ENCODE peak calls at places on chromosomes 7 and 10, in seven cellular contexts. One of them, this sample, is unnamed.

GRCh38 chr7:135770139-135770710 is 21.6 kb upstream of the FAM180A start:
- DNase-seq in endothelial cell of umbilical vein: no peak
- DNase-seq in A549: no peak
- DNase-seq in GM23338: no peak
- DNase-seq in body of pancreas: no peak
- DNase-seq in heart left ventricle: no peak
- DNase-seq in BE2C: no peak
- DNase-seq in this sample: no peak

GRCh38 chr10:132850246-132850645 is 64.3 kb upstream of the NKX6-2 start:
- DNase-seq in endothelial cell of umbilical vein: no peak
- DNase-seq in A549: no peak
- DNase-seq in GM23338: no peak
- DNase-seq in body of pancreas: no peak
- DNase-seq in heart left ventricle: no peak
- DNase-seq in BE2C: no peak
- DNase-seq in this sample: no peak

GRCh38 chr10:15280462-15280861 is 90.6 kb downstream of the FAM171A1 start:
- DNase-seq in endothelial cell of umbilical vein: no peak
- DNase-seq in A549: no peak
- DNase-seq in GM23338: no peak
- DNase-seq in body of pancreas: no peak
- DNase-seq in heart left ventricle: no peak
- DNase-seq in BE2C: no peak
- DNase-seq in this sample: no peak

GRCh38 chr10:49610735-49611165 is 640 bp downstream of the SLC18A3 start:
- DNase-seq in endothelial cell of umbilical vein: no peak
- DNase-seq in A549: no peak
- DNase-seq in GM23338: no peak
- DNase-seq in body of pancreas: no peak
- DNase-seq in heart left ventricle: no peak
- DNase-seq in BE2C: no peak
- DNase-seq in this sample: no peak

GRCh38 chr7:24826662-24827020 is 69.4 kb upstream of the GSDME start:
- DNase-seq in endothelial cell of umbilical vein: no peak
- DNase-seq in A549: no peak
- DNase-seq in GM23338: no peak
- DNase-seq in body of pancreas: no peak
- DNase-seq in heart left ventricle: no peak
- DNase-seq in BE2C: no peak
- DNase-seq in this sample: no peak

GRCh38 chr7:18151419-18151818 is 123.8 kb upstream of the PRPS1L1 start:
- DNase-seq in endothelial cell of umbilical vein: no peak
- DNase-seq in A549: peak; percentile 4
- DNase-seq in GM23338: no peak
- DNase-seq in body of pancreas: no peak
- DNase-seq in heart left ventricle: no peak
- DNase-seq in BE2C: no peak
- DNase-seq in this sample: no peak

GRCh38 chr7:143172354-143172753 is 10.9 kb upstream of the TAS2R39 start:
- DNase-seq in endothelial cell of umbilical vein: peak; percentile 5
- DNase-seq in A549: peak; percentile 29
- DNase-seq in GM23338: peak; percentile 6
- DNase-seq in body of pancreas: peak; percentile 79
- DNase-seq in heart left ventricle: no peak
- DNase-seq in BE2C: no peak
- DNase-seq in this sample: peak; percentile 68

GRCh38 chr7:55964802-55965470 is 551 bp downstream of the NIPSNAP2 start:
- DNase-seq in endothelial cell of umbilical vein: peak; percentile 56
- DNase-seq in A549: peak; percentile 69
- DNase-seq in GM23338: peak; percentile 76
- DNase-seq in body of pancreas: peak; percentile 84
- DNase-seq in heart left ventricle: peak; percentile 94
- DNase-seq in BE2C: peak; percentile 63
- DNase-seq in this sample: peak; percentile 81

GRCh38 chr10:69831231-69831855 is 29.6 kb downstream of the COL13A1 start:
- DNase-seq in endothelial cell of umbilical vein: no peak
- DNase-seq in A549: no peak
- DNase-seq in GM23338: no peak
- DNase-seq in body of pancreas: no peak
- DNase-seq in heart left ventricle: no peak
- DNase-seq in BE2C: no peak
- DNase-seq in this sample: no peak

GRCh38 chr10:84256510-84257342 is 11.9 kb downstream of the RGR start:
- DNase-seq in endothelial cell of umbilical vein: peak; percentile 46
- DNase-seq in A549: peak; percentile 67
- DNase-seq in GM23338: peak; percentile 95
- DNase-seq in body of pancreas: peak; percentile 41
- DNase-seq in heart left ventricle: peak; percentile 71
- DNase-seq in BE2C: peak; percentile 21
- DNase-seq in this sample: peak; percentile 41

GRCh38 chr7:47809387-47809786 is 138.9 kb downstream of the PKD1L1 start:
- DNase-seq in endothelial cell of umbilical vein: no peak
- DNase-seq in A549: no peak
- DNase-seq in GM23338: no peak
- DNase-seq in body of pancreas: peak; percentile 71
- DNase-seq in heart left ventricle: no peak
- DNase-seq in BE2C: no peak
- DNase-seq in this sample: no peak

GRCh38 chr10:30637881-30638467 is 8.4 kb upstream of the LYZL2 start:
- DNase-seq in endothelial cell of umbilical vein: peak; percentile 87
- DNase-seq in A549: peak; percentile 81
- DNase-seq in GM23338: no peak
- DNase-seq in body of pancreas: no peak
- DNase-seq in heart left ventricle: no peak
- DNase-seq in BE2C: no peak
- DNase-seq in this sample: no peak

GRCh38 chr10:55641601-55642000 is 719.5 kb downstream of the ZWINT start:
- DNase-seq in endothelial cell of umbilical vein: no peak
- DNase-seq in A549: no peak
- DNase-seq in GM23338: no peak
- DNase-seq in body of pancreas: no peak
- DNase-seq in heart left ventricle: no peak
- DNase-seq in BE2C: no peak
- DNase-seq in this sample: no peak

GRCh38 chr10:89029201-89029600 is 38.6 kb downstream of the FAS start:
- DNase-seq in endothelial cell of umbilical vein: no peak
- DNase-seq in A549: no peak
- DNase-seq in GM23338: no peak
- DNase-seq in body of pancreas: no peak
- DNase-seq in heart left ventricle: no peak
- DNase-seq in BE2C: no peak
- DNase-seq in this sample: no peak

GRCh38 chr10:77974396-77975074 is 48.0 kb upstream of the DLG5 start:
- DNase-seq in endothelial cell of umbilical vein: peak; percentile 18
- DNase-seq in A549: peak; percentile 71
- DNase-seq in GM23338: peak; percentile 94
- DNase-seq in body of pancreas: peak; percentile 30
- DNase-seq in heart left ventricle: no peak
- DNase-seq in BE2C: peak; percentile 33
- DNase-seq in this sample: no peak

GRCh38 chr7:31493714-31494181 is 20.1 kb upstream of the ITPRID1 start:
- DNase-seq in endothelial cell of umbilical vein: no peak
- DNase-seq in A549: no peak
- DNase-seq in GM23338: peak; percentile 43
- DNase-seq in body of pancreas: peak; percentile 13
- DNase-seq in heart left ventricle: no peak
- DNase-seq in BE2C: no peak
- DNase-seq in this sample: no peak

GRCh38 chr10:847868-848267 is 83.6 kb downstream of the LARP4B start:
- DNase-seq in endothelial cell of umbilical vein: no peak
- DNase-seq in A549: peak; percentile 16
- DNase-seq in GM23338: peak; percentile 43
- DNase-seq in body of pancreas: no peak
- DNase-seq in heart left ventricle: no peak
- DNase-seq in BE2C: no peak
- DNase-seq in this sample: no peak

GRCh38 chr7:50661345-50662058 is 96.3 kb upstream of the DDC start:
- DNase-seq in endothelial cell of umbilical vein: no peak
- DNase-seq in A549: no peak
- DNase-seq in GM23338: no peak
- DNase-seq in body of pancreas: no peak
- DNase-seq in heart left ventricle: no peak
- DNase-seq in BE2C: no peak
- DNase-seq in this sample: no peak

GRCh38 chr10:78578929-78579328 is 489.8 kb upstream of the ZMIZ1 start:
- DNase-seq in endothelial cell of umbilical vein: no peak
- DNase-seq in A549: no peak
- DNase-seq in GM23338: no peak
- DNase-seq in body of pancreas: no peak
- DNase-seq in heart left ventricle: no peak
- DNase-seq in BE2C: no peak
- DNase-seq in this sample: no peak

GRCh38 chr7:140404565-140405080 is 765 bp downstream of the RAB19 start:
- DNase-seq in endothelial cell of umbilical vein: no peak
- DNase-seq in A549: no peak
- DNase-seq in GM23338: no peak
- DNase-seq in body of pancreas: no peak
- DNase-seq in heart left ventricle: no peak
- DNase-seq in BE2C: no peak
- DNase-seq in this sample: no peak

GRCh38 chr10:114543456-114543855 is 114.6 kb downstream of the ABLIM1 start:
- DNase-seq in endothelial cell of umbilical vein: no peak
- DNase-seq in A549: no peak
- DNase-seq in GM23338: no peak
- DNase-seq in body of pancreas: no peak
- DNase-seq in heart left ventricle: no peak
- DNase-seq in BE2C: no peak
- DNase-seq in this sample: no peak

GRCh38 chr10:79127151-79127961 is 58.6 kb downstream of the ZMIZ1 start:
- DNase-seq in endothelial cell of umbilical vein: peak; percentile 67
- DNase-seq in A549: peak; percentile 95
- DNase-seq in GM23338: peak; percentile 57
- DNase-seq in body of pancreas: peak; percentile 94
- DNase-seq in heart left ventricle: peak; percentile 90
- DNase-seq in BE2C: peak; percentile 47
- DNase-seq in this sample: peak; percentile 47

GRCh38 chr7:52463341-52463740 is 572.1 kb upstream of the POM121L12 start:
- DNase-seq in endothelial cell of umbilical vein: peak; percentile 80
- DNase-seq in A549: no peak
- DNase-seq in GM23338: no peak
- DNase-seq in body of pancreas: no peak
- DNase-seq in heart left ventricle: no peak
- DNase-seq in BE2C: no peak
- DNase-seq in this sample: no peak

DNA sequence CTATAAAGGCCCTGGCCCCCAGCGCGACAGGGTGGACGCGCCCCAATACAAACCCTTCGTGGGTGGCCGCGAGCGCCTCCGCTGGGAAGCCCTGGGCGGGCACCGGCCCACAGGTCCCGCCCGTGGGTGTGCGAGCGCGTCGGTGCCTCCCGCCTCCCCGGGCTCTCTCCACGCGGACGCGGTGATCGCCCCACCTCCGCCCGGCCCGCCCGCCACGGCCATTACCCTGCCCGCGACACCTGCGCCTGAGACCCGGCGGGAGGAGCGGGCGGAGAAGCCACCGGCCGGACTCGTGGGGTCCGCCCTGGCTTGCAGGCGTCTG is 81.2 kb downstream of the PAX2 start:
- DNase-seq in endothelial cell of umbilical vein: no peak
- DNase-seq in A549: no peak
- DNase-seq in GM23338: no peak
- DNase-seq in body of pancreas: no peak
- DNase-seq in heart left ventricle: no peak
- DNase-seq in BE2C: no peak
- DNase-seq in this sample: no peak
- H3K4me3 ChIP-seq in endothelial cell of umbilical vein: no peak overlapping the region
- H3K4me3 ChIP-seq in A549: peak overlapping the region; percentile 50
- H3K4me3 ChIP-seq in GM23338: peak overlapping the region; percentile 52
- H3K4me3 ChIP-seq in body of pancreas: peak overlapping the region; percentile 16
- H3K4me3 ChIP-seq in heart left ventricle: peak overlapping the region; percentile 42
- H3K4me3 ChIP-seq in BE2C: peak overlapping the region; percentile 44
- H3K4me3 ChIP-seq in this sample: no peak overlapping the region

DNA sequence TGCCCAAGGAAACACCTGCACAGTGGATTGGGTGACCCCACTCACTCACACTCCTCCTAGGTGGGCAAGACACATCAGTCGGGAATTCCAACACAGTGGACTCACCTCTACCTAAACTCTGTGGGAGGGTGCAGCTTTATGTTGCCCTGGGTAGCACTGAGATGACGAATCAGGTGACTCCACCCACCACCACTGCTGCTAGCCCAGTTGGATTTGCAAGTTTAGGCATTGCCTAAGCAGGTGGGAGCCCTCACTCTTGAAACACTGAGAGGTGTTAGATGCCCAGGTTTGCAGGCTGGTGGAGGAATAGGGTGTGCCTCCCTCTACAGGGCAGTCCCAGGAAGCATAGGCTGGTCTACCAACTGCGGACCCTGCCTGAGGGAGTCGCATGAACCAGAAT is 708.9 kb downstream of the POM121L12 start:
- DNase-seq in endothelial cell of umbilical vein: no peak
- DNase-seq in A549: no peak
- DNase-seq in GM23338: peak; percentile 26
- DNase-seq in body of pancreas: no peak
- DNase-seq in heart left ventricle: no peak
- DNase-seq in BE2C: no peak
- DNase-seq in this sample: no peak
- TF ChIP-seq CTCF in endothelial cell of umbilical vein: no peak
- TF ChIP-seq CTCF in A549: no peak
- TF ChIP-seq CTCF in GM23338: peak; percentile 44
- TF ChIP-seq CTCF in body of pancreas: no peak
- TF ChIP-seq CTCF in heart left ventricle: no peak
- TF ChIP-seq CTCF in BE2C: no peak
- TF ChIP-seq CTCF in this sample: no peak

DNA sequence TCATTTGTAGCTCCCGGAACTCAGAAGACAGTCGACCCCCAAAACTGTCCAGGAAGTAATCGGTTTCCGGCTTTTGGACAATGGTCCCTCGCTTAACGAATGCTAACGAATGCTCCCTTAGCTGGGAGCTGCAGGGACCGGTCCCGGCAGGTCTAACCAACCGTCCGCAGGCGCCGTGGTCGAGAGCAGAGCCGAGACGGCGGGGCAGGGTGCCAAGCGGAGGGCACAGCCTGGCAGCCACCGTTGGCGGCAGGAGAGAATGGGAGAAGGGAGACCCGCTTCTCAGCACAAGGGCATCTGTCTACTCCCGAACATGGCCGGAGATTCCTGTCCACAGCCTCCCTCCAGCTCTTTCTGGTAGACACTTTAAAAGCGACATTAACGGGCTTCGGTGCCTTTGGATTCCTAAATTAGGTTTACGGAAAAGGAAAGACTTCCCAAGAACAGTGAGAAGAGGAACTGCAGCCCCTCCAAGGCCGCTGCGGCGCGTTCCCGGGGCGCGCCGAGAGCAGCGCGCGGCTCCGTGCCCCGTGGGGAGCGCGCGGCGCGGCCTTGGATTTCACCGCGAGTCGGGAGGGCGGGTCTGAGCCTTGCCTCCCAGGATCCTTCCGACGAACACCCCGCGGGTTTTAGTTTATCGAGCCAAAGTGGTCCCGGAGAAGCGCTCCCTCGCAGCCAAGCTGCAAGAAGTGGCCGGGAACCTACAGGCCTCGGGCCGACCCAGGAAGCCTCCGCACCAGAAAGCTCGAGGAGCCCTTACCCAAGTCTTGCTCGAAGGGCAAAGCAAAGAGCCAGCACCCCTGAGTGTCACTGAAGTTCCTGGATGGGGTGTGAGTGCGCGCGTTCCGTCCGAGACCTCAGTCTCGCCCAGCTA is 3.6 kb upstream of the TBX20 start:
- DNase-seq in endothelial cell of umbilical vein: no peak
- DNase-seq in A549: no peak
- DNase-seq in GM23338: peak; percentile 64
- DNase-seq in body of pancreas: no peak
- DNase-seq in heart left ventricle: peak; percentile 71
- DNase-seq in BE2C: no peak
- DNase-seq in this sample: no peak
- H3K4me3 ChIP-seq in endothelial cell of umbilical vein: no peak overlapping the region
- H3K4me3 ChIP-seq in A549: no peak overlapping the region
- H3K4me3 ChIP-seq in GM23338: peak overlapping the region; percentile 63
- H3K4me3 ChIP-seq in body of pancreas: no peak overlapping the region
- H3K4me3 ChIP-seq in heart left ventricle: peak overlapping the region; percentile 84
- H3K4me3 ChIP-seq in BE2C: no peak overlapping the region
- H3K4me3 ChIP-seq in this sample: no peak overlapping the region

GRCh38 chr7:5428470-5429252 is 5.0 kb upstream of the TNRC18 start:
- DNase-seq in endothelial cell of umbilical vein: peak; percentile 83
- DNase-seq in A549: no peak
- DNase-seq in GM23338: peak; percentile 39
- DNase-seq in body of pancreas: peak; percentile 65
- DNase-seq in heart left ventricle: peak; percentile 85
- DNase-seq in BE2C: peak; percentile 85
- DNase-seq in this sample: peak; percentile 79
- TF ChIP-seq CTCF in endothelial cell of umbilical vein: peak; percentile 39
- TF ChIP-seq CTCF in A549: no peak
- TF ChIP-seq CTCF in GM23338: no peak
- TF ChIP-seq CTCF in body of pancreas: no peak
- TF ChIP-seq CTCF in heart left ventricle: no peak
- TF ChIP-seq CTCF in BE2C: peak; percentile 29
- TF ChIP-seq CTCF in this sample: no peak